ENCODE peak calls at places on chromosomes 2 and 18, in eight cellular contexts. One of them, this sample, is unnamed.

GRCh38 chr2:219737270-219737691 is 109.9 kb downstream of the SLC4A3 start:
- DNase-seq in anterior cingulate cortex: no peak
- DNase-seq in Ammon's horn: peak; percentile 62
- DNase-seq in fibroblast of the conjunctiva: peak; percentile 6
- DNase-seq in CMK: no peak
- DNase-seq in stimulated activated CD4-positive, alpha-beta T cell treated with anti-CD3 and anti-CD28 coated beads, Interleukin-1b, Interleukin-23, amount 100 ng/mL, for 1 hour: no peak
- DNase-seq in activated CD8-positive, alpha-beta memory T cell treated with anti-CD3 and anti-CD28 coated beads, Interleukin-2, amount 50 U/mL, for 48 hours: no peak
- DNase-seq in activated CD4-positive, alpha-beta T cell treated with anti-CD3 and anti-CD28 coated beads, Interleukin-2, amount 50 U/mL, for 1 hour: no peak
- DNase-seq in this sample: peak; percentile 13

GRCh38 chr2:149732001-149732685 is 144.6 kb upstream of the MMADHC start:
- DNase-seq in anterior cingulate cortex: no peak
- DNase-seq in Ammon's horn: no peak
- DNase-seq in fibroblast of the conjunctiva: no peak
- DNase-seq in CMK: no peak
- DNase-seq in stimulated activated CD4-positive, alpha-beta T cell treated with anti-CD3 and anti-CD28 coated beads, Interleukin-1b, Interleukin-23, amount 100 ng/mL, for 1 hour: no peak
- DNase-seq in activated CD8-positive, alpha-beta memory T cell treated with anti-CD3 and anti-CD28 coated beads, Interleukin-2, amount 50 U/mL, for 48 hours: no peak
- DNase-seq in activated CD4-positive, alpha-beta T cell treated with anti-CD3 and anti-CD28 coated beads, Interleukin-2, amount 50 U/mL, for 1 hour: no peak
- DNase-seq in this sample: no peak

GRCh38 chr2:70367722-70368323 is 66.0 kb upstream of the FAM136A start:
- DNase-seq in anterior cingulate cortex: no peak
- DNase-seq in Ammon's horn: no peak
- DNase-seq in fibroblast of the conjunctiva: peak; percentile 16
- DNase-seq in CMK: no peak
- DNase-seq in stimulated activated CD4-positive, alpha-beta T cell treated with anti-CD3 and anti-CD28 coated beads, Interleukin-1b, Interleukin-23, amount 100 ng/mL, for 1 hour: no peak
- DNase-seq in activated CD8-positive, alpha-beta memory T cell treated with anti-CD3 and anti-CD28 coated beads, Interleukin-2, amount 50 U/mL, for 48 hours: no peak
- DNase-seq in activated CD4-positive, alpha-beta T cell treated with anti-CD3 and anti-CD28 coated beads, Interleukin-2, amount 50 U/mL, for 1 hour: no peak
- DNase-seq in this sample: no peak

GRCh38 chr2:145860083-145860482 is 1340.2 kb upstream of the ZEB2 start:
- DNase-seq in anterior cingulate cortex: no peak
- DNase-seq in Ammon's horn: no peak
- DNase-seq in fibroblast of the conjunctiva: no peak
- DNase-seq in CMK: no peak
- DNase-seq in stimulated activated CD4-positive, alpha-beta T cell treated with anti-CD3 and anti-CD28 coated beads, Interleukin-1b, Interleukin-23, amount 100 ng/mL, for 1 hour: no peak
- DNase-seq in activated CD8-positive, alpha-beta memory T cell treated with anti-CD3 and anti-CD28 coated beads, Interleukin-2, amount 50 U/mL, for 48 hours: no peak
- DNase-seq in activated CD4-positive, alpha-beta T cell treated with anti-CD3 and anti-CD28 coated beads, Interleukin-2, amount 50 U/mL, for 1 hour: no peak
- DNase-seq in this sample: no peak

GRCh38 chr18:50832754-50833153 is 12.9 kb upstream of the MRO start:
- DNase-seq in anterior cingulate cortex: no peak
- DNase-seq in Ammon's horn: no peak
- DNase-seq in fibroblast of the conjunctiva: no peak
- DNase-seq in CMK: no peak
- DNase-seq in stimulated activated CD4-positive, alpha-beta T cell treated with anti-CD3 and anti-CD28 coated beads, Interleukin-1b, Interleukin-23, amount 100 ng/mL, for 1 hour: no peak
- DNase-seq in activated CD8-positive, alpha-beta memory T cell treated with anti-CD3 and anti-CD28 coated beads, Interleukin-2, amount 50 U/mL, for 48 hours: no peak
- DNase-seq in activated CD4-positive, alpha-beta T cell treated with anti-CD3 and anti-CD28 coated beads, Interleukin-2, amount 50 U/mL, for 1 hour: no peak
- DNase-seq in this sample: no peak

GRCh38 chr2:121297217-121297830 is 12.3 kb upstream of the TFCP2L1 start:
- DNase-seq in anterior cingulate cortex: peak; percentile 11
- DNase-seq in Ammon's horn: peak; percentile 63
- DNase-seq in fibroblast of the conjunctiva: no peak
- DNase-seq in CMK: no peak
- DNase-seq in stimulated activated CD4-positive, alpha-beta T cell treated with anti-CD3 and anti-CD28 coated beads, Interleukin-1b, Interleukin-23, amount 100 ng/mL, for 1 hour: no peak
- DNase-seq in activated CD8-positive, alpha-beta memory T cell treated with anti-CD3 and anti-CD28 coated beads, Interleukin-2, amount 50 U/mL, for 48 hours: no peak
- DNase-seq in activated CD4-positive, alpha-beta T cell treated with anti-CD3 and anti-CD28 coated beads, Interleukin-2, amount 50 U/mL, for 1 hour: no peak
- DNase-seq in this sample: peak; percentile 23

GRCh38 chr2:19505199-19506136 is 147.0 kb upstream of the OSR1 start:
- DNase-seq in anterior cingulate cortex: no peak
- DNase-seq in Ammon's horn: no peak
- DNase-seq in fibroblast of the conjunctiva: no peak
- DNase-seq in CMK: no peak
- DNase-seq in stimulated activated CD4-positive, alpha-beta T cell treated with anti-CD3 and anti-CD28 coated beads, Interleukin-1b, Interleukin-23, amount 100 ng/mL, for 1 hour: no peak
- DNase-seq in activated CD8-positive, alpha-beta memory T cell treated with anti-CD3 and anti-CD28 coated beads, Interleukin-2, amount 50 U/mL, for 48 hours: no peak
- DNase-seq in activated CD4-positive, alpha-beta T cell treated with anti-CD3 and anti-CD28 coated beads, Interleukin-2, amount 50 U/mL, for 1 hour: no peak
- DNase-seq in this sample: no peak

GRCh38 chr2:234827096-234827860 is 124.5 kb upstream of the SH3BP4 start:
- DNase-seq in anterior cingulate cortex: no peak
- DNase-seq in Ammon's horn: no peak
- DNase-seq in fibroblast of the conjunctiva: no peak
- DNase-seq in CMK: no peak
- DNase-seq in stimulated activated CD4-positive, alpha-beta T cell treated with anti-CD3 and anti-CD28 coated beads, Interleukin-1b, Interleukin-23, amount 100 ng/mL, for 1 hour: no peak
- DNase-seq in activated CD8-positive, alpha-beta memory T cell treated with anti-CD3 and anti-CD28 coated beads, Interleukin-2, amount 50 U/mL, for 48 hours: no peak
- DNase-seq in activated CD4-positive, alpha-beta T cell treated with anti-CD3 and anti-CD28 coated beads, Interleukin-2, amount 50 U/mL, for 1 hour: no peak
- DNase-seq in this sample: no peak

GRCh38 chr2:60882971-60883753 is 1.8 kb downstream of the REL start:
- DNase-seq in anterior cingulate cortex: no peak
- DNase-seq in Ammon's horn: peak; percentile 47
- DNase-seq in fibroblast of the conjunctiva: no peak
- DNase-seq in CMK: no peak
- DNase-seq in stimulated activated CD4-positive, alpha-beta T cell treated with anti-CD3 and anti-CD28 coated beads, Interleukin-1b, Interleukin-23, amount 100 ng/mL, for 1 hour: no peak
- DNase-seq in activated CD8-positive, alpha-beta memory T cell treated with anti-CD3 and anti-CD28 coated beads, Interleukin-2, amount 50 U/mL, for 48 hours: peak; percentile 61
- DNase-seq in activated CD4-positive, alpha-beta T cell treated with anti-CD3 and anti-CD28 coated beads, Interleukin-2, amount 50 U/mL, for 1 hour: no peak
- DNase-seq in this sample: no peak

GRCh38 chr2:24491626-24492282 is 700 bp downstream of the NCOA1 start:
- DNase-seq in anterior cingulate cortex: no peak
- DNase-seq in Ammon's horn: peak; percentile 68
- DNase-seq in fibroblast of the conjunctiva: no peak
- DNase-seq in CMK: no peak
- DNase-seq in stimulated activated CD4-positive, alpha-beta T cell treated with anti-CD3 and anti-CD28 coated beads, Interleukin-1b, Interleukin-23, amount 100 ng/mL, for 1 hour: peak; percentile 7
- DNase-seq in activated CD8-positive, alpha-beta memory T cell treated with anti-CD3 and anti-CD28 coated beads, Interleukin-2, amount 50 U/mL, for 48 hours: peak; percentile 77
- DNase-seq in activated CD4-positive, alpha-beta T cell treated with anti-CD3 and anti-CD28 coated beads, Interleukin-2, amount 50 U/mL, for 1 hour: peak; percentile 48
- DNase-seq in this sample: peak; percentile 68

GRCh38 chr2:173193925-173194324 is 118.3 kb downstream of the MAP3K20 start:
- DNase-seq in anterior cingulate cortex: no peak
- DNase-seq in Ammon's horn: no peak
- DNase-seq in fibroblast of the conjunctiva: no peak
- DNase-seq in CMK: no peak
- DNase-seq in stimulated activated CD4-positive, alpha-beta T cell treated with anti-CD3 and anti-CD28 coated beads, Interleukin-1b, Interleukin-23, amount 100 ng/mL, for 1 hour: no peak
- DNase-seq in activated CD8-positive, alpha-beta memory T cell treated with anti-CD3 and anti-CD28 coated beads, Interleukin-2, amount 50 U/mL, for 48 hours: no peak
- DNase-seq in activated CD4-positive, alpha-beta T cell treated with anti-CD3 and anti-CD28 coated beads, Interleukin-2, amount 50 U/mL, for 1 hour: no peak
- DNase-seq in this sample: no peak

GRCh38 chr2:133774675-133775005 is 206.4 kb upstream of the NCKAP5 start:
- DNase-seq in anterior cingulate cortex: no peak
- DNase-seq in Ammon's horn: peak; percentile 64
- DNase-seq in fibroblast of the conjunctiva: no peak
- DNase-seq in CMK: no peak
- DNase-seq in stimulated activated CD4-positive, alpha-beta T cell treated with anti-CD3 and anti-CD28 coated beads, Interleukin-1b, Interleukin-23, amount 100 ng/mL, for 1 hour: no peak
- DNase-seq in activated CD8-positive, alpha-beta memory T cell treated with anti-CD3 and anti-CD28 coated beads, Interleukin-2, amount 50 U/mL, for 48 hours: no peak
- DNase-seq in activated CD4-positive, alpha-beta T cell treated with anti-CD3 and anti-CD28 coated beads, Interleukin-2, amount 50 U/mL, for 1 hour: no peak
- DNase-seq in this sample: peak; percentile 47

GRCh38 chr2:77977486-77978063 is 455.4 kb upstream of the LRRTM4 start:
- DNase-seq in anterior cingulate cortex: no peak
- DNase-seq in Ammon's horn: no peak
- DNase-seq in fibroblast of the conjunctiva: no peak
- DNase-seq in CMK: peak; percentile 49
- DNase-seq in stimulated activated CD4-positive, alpha-beta T cell treated with anti-CD3 and anti-CD28 coated beads, Interleukin-1b, Interleukin-23, amount 100 ng/mL, for 1 hour: no peak
- DNase-seq in activated CD8-positive, alpha-beta memory T cell treated with anti-CD3 and anti-CD28 coated beads, Interleukin-2, amount 50 U/mL, for 48 hours: no peak
- DNase-seq in activated CD4-positive, alpha-beta T cell treated with anti-CD3 and anti-CD28 coated beads, Interleukin-2, amount 50 U/mL, for 1 hour: no peak
- DNase-seq in this sample: no peak

GRCh38 chr18:50111398-50111797 is 83.5 kb downstream of the MYO5B start:
- DNase-seq in anterior cingulate cortex: no peak
- DNase-seq in Ammon's horn: no peak
- DNase-seq in fibroblast of the conjunctiva: no peak
- DNase-seq in CMK: no peak
- DNase-seq in stimulated activated CD4-positive, alpha-beta T cell treated with anti-CD3 and anti-CD28 coated beads, Interleukin-1b, Interleukin-23, amount 100 ng/mL, for 1 hour: no peak
- DNase-seq in activated CD8-positive, alpha-beta memory T cell treated with anti-CD3 and anti-CD28 coated beads, Interleukin-2, amount 50 U/mL, for 48 hours: no peak
- DNase-seq in activated CD4-positive, alpha-beta T cell treated with anti-CD3 and anti-CD28 coated beads, Interleukin-2, amount 50 U/mL, for 1 hour: no peak
- DNase-seq in this sample: no peak

GRCh38 chr2:66683599-66683998 is 248.7 kb downstream of the MEIS1 start:
- DNase-seq in anterior cingulate cortex: no peak
- DNase-seq in Ammon's horn: no peak
- DNase-seq in fibroblast of the conjunctiva: no peak
- DNase-seq in CMK: no peak
- DNase-seq in stimulated activated CD4-positive, alpha-beta T cell treated with anti-CD3 and anti-CD28 coated beads, Interleukin-1b, Interleukin-23, amount 100 ng/mL, for 1 hour: no peak
- DNase-seq in activated CD8-positive, alpha-beta memory T cell treated with anti-CD3 and anti-CD28 coated beads, Interleukin-2, amount 50 U/mL, for 48 hours: no peak
- DNase-seq in activated CD4-positive, alpha-beta T cell treated with anti-CD3 and anti-CD28 coated beads, Interleukin-2, amount 50 U/mL, for 1 hour: no peak
- DNase-seq in this sample: no peak

GRCh38 chr2:73593676-73594075 is 48.5 kb downstream of the NAT8 start:
- DNase-seq in anterior cingulate cortex: no peak
- DNase-seq in Ammon's horn: no peak
- DNase-seq in fibroblast of the conjunctiva: no peak
- DNase-seq in CMK: no peak
- DNase-seq in stimulated activated CD4-positive, alpha-beta T cell treated with anti-CD3 and anti-CD28 coated beads, Interleukin-1b, Interleukin-23, amount 100 ng/mL, for 1 hour: no peak
- DNase-seq in activated CD8-positive, alpha-beta memory T cell treated with anti-CD3 and anti-CD28 coated beads, Interleukin-2, amount 50 U/mL, for 48 hours: no peak
- DNase-seq in activated CD4-positive, alpha-beta T cell treated with anti-CD3 and anti-CD28 coated beads, Interleukin-2, amount 50 U/mL, for 1 hour: no peak
- DNase-seq in this sample: no peak

GRCh38 chr2:145851730-145852129 is 1331.8 kb upstream of the ZEB2 start:
- DNase-seq in anterior cingulate cortex: no peak
- DNase-seq in Ammon's horn: no peak
- DNase-seq in fibroblast of the conjunctiva: no peak
- DNase-seq in CMK: no peak
- DNase-seq in stimulated activated CD4-positive, alpha-beta T cell treated with anti-CD3 and anti-CD28 coated beads, Interleukin-1b, Interleukin-23, amount 100 ng/mL, for 1 hour: no peak
- DNase-seq in activated CD8-positive, alpha-beta memory T cell treated with anti-CD3 and anti-CD28 coated beads, Interleukin-2, amount 50 U/mL, for 48 hours: no peak
- DNase-seq in activated CD4-positive, alpha-beta T cell treated with anti-CD3 and anti-CD28 coated beads, Interleukin-2, amount 50 U/mL, for 1 hour: no peak
- DNase-seq in this sample: no peak

GRCh38 chr18:79378416-79379250 is 17.1 kb upstream of the NFATC1 start:
- DNase-seq in anterior cingulate cortex: peak; percentile 53
- DNase-seq in Ammon's horn: peak; percentile 86
- DNase-seq in fibroblast of the conjunctiva: peak; percentile 36
- DNase-seq in CMK: no peak
- DNase-seq in stimulated activated CD4-positive, alpha-beta T cell treated with anti-CD3 and anti-CD28 coated beads, Interleukin-1b, Interleukin-23, amount 100 ng/mL, for 1 hour: peak; percentile 64
- DNase-seq in activated CD8-positive, alpha-beta memory T cell treated with anti-CD3 and anti-CD28 coated beads, Interleukin-2, amount 50 U/mL, for 48 hours: peak; percentile 94
- DNase-seq in activated CD4-positive, alpha-beta T cell treated with anti-CD3 and anti-CD28 coated beads, Interleukin-2, amount 50 U/mL, for 1 hour: peak; percentile 82
- DNase-seq in this sample: peak; percentile 65

GRCh38 chr2:37500031-37500430 is 155.6 kb downstream of the QPCT start:
- DNase-seq in anterior cingulate cortex: no peak
- DNase-seq in Ammon's horn: no peak
- DNase-seq in fibroblast of the conjunctiva: no peak
- DNase-seq in CMK: peak; percentile 43
- DNase-seq in stimulated activated CD4-positive, alpha-beta T cell treated with anti-CD3 and anti-CD28 coated beads, Interleukin-1b, Interleukin-23, amount 100 ng/mL, for 1 hour: no peak
- DNase-seq in activated CD8-positive, alpha-beta memory T cell treated with anti-CD3 and anti-CD28 coated beads, Interleukin-2, amount 50 U/mL, for 48 hours: no peak
- DNase-seq in activated CD4-positive, alpha-beta T cell treated with anti-CD3 and anti-CD28 coated beads, Interleukin-2, amount 50 U/mL, for 1 hour: no peak
- DNase-seq in this sample: no peak

GRCh38 chr2:32792416-32792815 is 154.3 kb upstream of the LTBP1 start:
- DNase-seq in anterior cingulate cortex: no peak
- DNase-seq in Ammon's horn: no peak
- DNase-seq in fibroblast of the conjunctiva: no peak
- DNase-seq in CMK: no peak
- DNase-seq in stimulated activated CD4-positive, alpha-beta T cell treated with anti-CD3 and anti-CD28 coated beads, Interleukin-1b, Interleukin-23, amount 100 ng/mL, for 1 hour: no peak
- DNase-seq in activated CD8-positive, alpha-beta memory T cell treated with anti-CD3 and anti-CD28 coated beads, Interleukin-2, amount 50 U/mL, for 48 hours: no peak
- DNase-seq in activated CD4-positive, alpha-beta T cell treated with anti-CD3 and anti-CD28 coated beads, Interleukin-2, amount 50 U/mL, for 1 hour: no peak
- DNase-seq in this sample: no peak

GRCh38 chr2:62692225-62692624 is 13.3 kb upstream of the EHBP1 start:
- DNase-seq in anterior cingulate cortex: no peak
- DNase-seq in Ammon's horn: no peak
- DNase-seq in fibroblast of the conjunctiva: no peak
- DNase-seq in CMK: no peak
- DNase-seq in stimulated activated CD4-positive, alpha-beta T cell treated with anti-CD3 and anti-CD28 coated beads, Interleukin-1b, Interleukin-23, amount 100 ng/mL, for 1 hour: no peak
- DNase-seq in activated CD8-positive, alpha-beta memory T cell treated with anti-CD3 and anti-CD28 coated beads, Interleukin-2, amount 50 U/mL, for 48 hours: no peak
- DNase-seq in activated CD4-positive, alpha-beta T cell treated with anti-CD3 and anti-CD28 coated beads, Interleukin-2, amount 50 U/mL, for 1 hour: no peak
- DNase-seq in this sample: no peak

GRCh38 chr2:58595714-58596113 is 354.6 kb upstream of the FANCL start:
- DNase-seq in anterior cingulate cortex: no peak
- DNase-seq in Ammon's horn: no peak
- DNase-seq in fibroblast of the conjunctiva: no peak
- DNase-seq in CMK: no peak
- DNase-seq in stimulated activated CD4-positive, alpha-beta T cell treated with anti-CD3 and anti-CD28 coated beads, Interleukin-1b, Interleukin-23, amount 100 ng/mL, for 1 hour: no peak
- DNase-seq in activated CD8-positive, alpha-beta memory T cell treated with anti-CD3 and anti-CD28 coated beads, Interleukin-2, amount 50 U/mL, for 48 hours: no peak
- DNase-seq in activated CD4-positive, alpha-beta T cell treated with anti-CD3 and anti-CD28 coated beads, Interleukin-2, amount 50 U/mL, for 1 hour: no peak
- DNase-seq in this sample: no peak

GRCh38 chr2:20514596-20515269 is 67.9 kb downstream of the RHOB start:
- DNase-seq in anterior cingulate cortex: no peak
- DNase-seq in Ammon's horn: no peak
- DNase-seq in fibroblast of the conjunctiva: peak; percentile 71
- DNase-seq in CMK: no peak
- DNase-seq in stimulated activated CD4-positive, alpha-beta T cell treated with anti-CD3 and anti-CD28 coated beads, Interleukin-1b, Interleukin-23, amount 100 ng/mL, for 1 hour: no peak
- DNase-seq in activated CD8-positive, alpha-beta memory T cell treated with anti-CD3 and anti-CD28 coated beads, Interleukin-2, amount 50 U/mL, for 48 hours: no peak
- DNase-seq in activated CD4-positive, alpha-beta T cell treated with anti-CD3 and anti-CD28 coated beads, Interleukin-2, amount 50 U/mL, for 1 hour: no peak
- DNase-seq in this sample: no peak

GRCh38 chr18:74623047-74623816 is 25.6 kb downstream of the ZNF407 start:
- DNase-seq in anterior cingulate cortex: no peak
- DNase-seq in Ammon's horn: no peak
- DNase-seq in fibroblast of the conjunctiva: no peak
- DNase-seq in CMK: no peak
- DNase-seq in stimulated activated CD4-positive, alpha-beta T cell treated with anti-CD3 and anti-CD28 coated beads, Interleukin-1b, Interleukin-23, amount 100 ng/mL, for 1 hour: no peak
- DNase-seq in activated CD8-positive, alpha-beta memory T cell treated with anti-CD3 and anti-CD28 coated beads, Interleukin-2, amount 50 U/mL, for 48 hours: no peak
- DNase-seq in activated CD4-positive, alpha-beta T cell treated with anti-CD3 and anti-CD28 coated beads, Interleukin-2, amount 50 U/mL, for 1 hour: peak; percentile 41
- DNase-seq in this sample: no peak

GRCh38 chr2:63050186-63050915 is at the start of gene OTX1:
- DNase-seq in anterior cingulate cortex: peak; percentile 38
- DNase-seq in Ammon's horn: peak; percentile 57
- DNase-seq in fibroblast of the conjunctiva: no peak
- DNase-seq in CMK: peak; percentile 42
- DNase-seq in stimulated activated CD4-positive, alpha-beta T cell treated with anti-CD3 and anti-CD28 coated beads, Interleukin-1b, Interleukin-23, amount 100 ng/mL, for 1 hour: no peak
- DNase-seq in activated CD8-positive, alpha-beta memory T cell treated with anti-CD3 and anti-CD28 coated beads, Interleukin-2, amount 50 U/mL, for 48 hours: peak; percentile 85
- DNase-seq in activated CD4-positive, alpha-beta T cell treated with anti-CD3 and anti-CD28 coated beads, Interleukin-2, amount 50 U/mL, for 1 hour: no peak
- DNase-seq in this sample: peak; percentile 16

GRCh38 chr18:3892141-3892540 is 442.2 kb downstream of the TGIF1 start:
- DNase-seq in anterior cingulate cortex: no peak
- DNase-seq in Ammon's horn: no peak
- DNase-seq in fibroblast of the conjunctiva: no peak
- DNase-seq in CMK: no peak
- DNase-seq in stimulated activated CD4-positive, alpha-beta T cell treated with anti-CD3 and anti-CD28 coated beads, Interleukin-1b, Interleukin-23, amount 100 ng/mL, for 1 hour: no peak
- DNase-seq in activated CD8-positive, alpha-beta memory T cell treated with anti-CD3 and anti-CD28 coated beads, Interleukin-2, amount 50 U/mL, for 48 hours: no peak
- DNase-seq in activated CD4-positive, alpha-beta T cell treated with anti-CD3 and anti-CD28 coated beads, Interleukin-2, amount 50 U/mL, for 1 hour: no peak
- DNase-seq in this sample: no peak

GRCh38 chr2:240766072-240766471 is 53.9 kb downstream of the KIF1A start:
- DNase-seq in anterior cingulate cortex: no peak
- DNase-seq in Ammon's horn: no peak
- DNase-seq in fibroblast of the conjunctiva: no peak
- DNase-seq in CMK: no peak
- DNase-seq in stimulated activated CD4-positive, alpha-beta T cell treated with anti-CD3 and anti-CD28 coated beads, Interleukin-1b, Interleukin-23, amount 100 ng/mL, for 1 hour: no peak
- DNase-seq in activated CD8-positive, alpha-beta memory T cell treated with anti-CD3 and anti-CD28 coated beads, Interleukin-2, amount 50 U/mL, for 48 hours: no peak
- DNase-seq in activated CD4-positive, alpha-beta T cell treated with anti-CD3 and anti-CD28 coated beads, Interleukin-2, amount 50 U/mL, for 1 hour: no peak
- DNase-seq in this sample: no peak

GRCh38 chr2:173631123-173631450 is 276.4 kb downstream of the CDCA7 start:
- DNase-seq in anterior cingulate cortex: no peak
- DNase-seq in Ammon's horn: peak; percentile 4
- DNase-seq in fibroblast of the conjunctiva: no peak
- DNase-seq in CMK: no peak
- DNase-seq in stimulated activated CD4-positive, alpha-beta T cell treated with anti-CD3 and anti-CD28 coated beads, Interleukin-1b, Interleukin-23, amount 100 ng/mL, for 1 hour: no peak
- DNase-seq in activated CD8-positive, alpha-beta memory T cell treated with anti-CD3 and anti-CD28 coated beads, Interleukin-2, amount 50 U/mL, for 48 hours: no peak
- DNase-seq in activated CD4-positive, alpha-beta T cell treated with anti-CD3 and anti-CD28 coated beads, Interleukin-2, amount 50 U/mL, for 1 hour: no peak
- DNase-seq in this sample: no peak